ENCODE peak calls at places on chromosomes 11 and 22, in four cellular contexts. X is naive thymus-derived CD8-positive, alpha-beta T cell; J is fibroblast of pulmonary artery; B is RPMI7951. C is an unnamed sample.

GRCh38 chr11:64104632-64105031 is 61.3 kb downstream of the MACROD1 start:
- DNase-seq in J (no peak), X (no peak), B (no peak), C (no peak)

GRCh38 chr11:132137981-132138313 is 767.5 kb downstream of the NTM start:
- DNase-seq in J (no peak), B (peak; percentile 37), X (no peak), C (no peak)

GRCh38 chr11:120564573-120565301 is 53.2 kb downstream of the GRIK4 start:
- DNase-seq in B (peak; percentile 47), X (peak; percentile 19), J (peak; percentile 68), C (peak; percentile 63)

GRCh38 chr11:107197932-107198331 is 179.7 kb upstream of the GUCY1A2 start:
- DNase-seq in J (no peak), X (no peak), B (no peak), C (no peak)

GRCh38 chr11:45662665-45663485 is 2.5 kb downstream of the CHST1 start:
- DNase-seq in J (peak; percentile 93), X (no peak), B (peak; percentile 83), C (no peak)

GRCh38 chr11:134372961-134373360 is 39.1 kb downstream of the B3GAT1 start:
- DNase-seq in J (no peak), B (no peak), X (peak; percentile 42), C (no peak)

GRCh38 chr22:30262917-30263741 is 3.5 kb downstream of the OSM start:
- DNase-seq in J (peak; percentile 70), B (peak; percentile 52), X (peak; percentile 87), C (peak; percentile 70)

GRCh38 chr11:112999518-112999917 is 38.3 kb downstream of the NCAM1 start:
- DNase-seq in X (no peak), B (no peak), J (no peak), C (no peak)

GRCh38 chr22:23526588-23527315 is 53.3 kb downstream of the IGLL1 start:
- DNase-seq in J (no peak), B (no peak), X (no peak), C (no peak)

GRCh38 chr22:23263651-23264555 is 83.6 kb downstream of the BCR start:
- DNase-seq in B (no peak), X (peak; percentile 69), J (no peak), C (peak; percentile 95)

GRCh38 chr22:35630891-35631290 is 13.8 kb upstream of the MB start:
- DNase-seq in J (no peak), X (no peak), B (no peak), C (no peak)

GRCh38 chr22:47835726-47836125 is 1073.3 kb downstream of the TBC1D22A start:
- DNase-seq in B (peak; percentile 99), X (no peak), J (peak; percentile 13), C (no peak)

GRCh38 chr11:125593113-125593761 is 585 bp downstream of the STT3A start:
- DNase-seq in B (peak; percentile 49), J (peak; percentile 39), X (no peak), C (no peak)

GRCh38 chr11:105838668-105839403 is 183.2 kb downstream of the MSANTD4 start:
- DNase-seq in X (no peak), B (peak; percentile 11), J (peak; percentile 3), C (no peak)

GRCh38 chr22:35379146-35379993 is 1.5 kb upstream of the HMOX1 start:
- DNase-seq in J (no peak), B (no peak), X (no peak), C (no peak)

GRCh38 chr11:15687342-15687741 is 572.6 kb downstream of the INSC start:
- DNase-seq in B (no peak), J (no peak), X (no peak), C (no peak)

GRCh38 chr11:88231894-88232482 is 56.7 kb upstream of the RAB38 start:
- DNase-seq in X (no peak), J (peak; percentile 65), B (peak; percentile 21), C (peak; percentile 5)

GRCh38 chr11:13349046-13349445 is 71.5 kb downstream of the BMAL1 start:
- DNase-seq in X (no peak), J (no peak), B (no peak), C (no peak)